ENCODE peak calls at places on chromosomes 4 and X, in nine cellular contexts. Z is HepG2; R is pancreas; M is ascending aorta; H is CD8-positive, alpha-beta T cell; W is hepatocyte; G is Peyer's patch; X is fibroblast of lung; I is sigmoid colon. N is an unnamed sample. For H3K27me3, the result is how much of the 10 kb centered on the place peaks cover.

GRCh38 chrX:13059676-13060499 is 15.5 kb upstream of the FAM9C start:
- DNase-seq in I (no peak), W (peak), M (no peak), G (no peak), H (no peak), Z (no peak), X (peak), R (peak), N (peak)

GRCh38 chr4:152206646-152207435 is 329.1 kb downstream of the FBXW7 start:
- DNase-seq in W (no peak), R (no peak), M (no peak), G (no peak), I (no peak), X (peak), H (no peak), Z (no peak), N (no peak)

GRCh38 chrX:100368167-100368566 is 41.9 kb downstream of the PCDH19 start:
- DNase-seq in H (no peak), Z (peak), W (peak), R (no peak), X (no peak), I (no peak), G (no peak), M (no peak), N (peak)

GRCh38 chr4:62797221-62797620 is 1597.1 kb downstream of the ADGRL3 start:
- DNase-seq in M (no peak), W (no peak), X (peak), I (no peak), Z (no peak), R (no peak), G (no peak), H (no peak), N (no peak)

GRCh38 chr4:97866821-97867556 is 276.3 kb downstream of the STPG2 start:
- DNase-seq in R (peak), Z (no peak), M (no peak), H (no peak), G (no peak), W (no peak), X (no peak), I (no peak), N (no peak)

GRCh38 chr4:182808673-182809416 is 108.3 kb downstream of the DCTD start:
- DNase-seq in I (no peak), H (peak), X (peak), Z (no peak), W (no peak), G (no peak), M (no peak), R (no peak), N (peak)

GRCh38 chrX:17170973-17171372 is 204.0 kb upstream of the NHS start:
- DNase-seq in G (no peak), W (peak), R (no peak), H (no peak), I (no peak), M (no peak), X (no peak), Z (no peak), N (no peak)

GRCh38 chrX:39309721-39310152 is 508.5 kb downstream of the MID1IP1 start:
- DNase-seq in M (no peak), W (peak), X (peak), R (no peak), I (no peak), G (peak), Z (no peak), H (peak), N (no peak)

GRCh38 chr4:61938250-61938846 is 738.2 kb downstream of the ADGRL3 start:
- DNase-seq in I (no peak), M (no peak), X (no peak), R (no peak), W (no peak), G (no peak), Z (no peak), H (no peak), N (no peak)

GRCh38 chr4:38856524-38857337 is at the start of gene TLR6:
- DNase-seq in I (no peak), X (peak), H (peak), W (peak), M (no peak), R (peak), Z (peak), G (peak), N (peak)

GRCh38 chr4:6560416-6561172 is 14.4 kb upstream of the MAN2B2 start:
- DNase-seq in W (no peak), X (peak), I (no peak), Z (no peak), M (no peak), G (no peak), R (no peak), H (no peak), N (peak)

GRCh38 chrX:49282647-49283011 is 13.0 kb downstream of the PPP1R3F start:
- DNase-seq in M (no peak), I (peak), G (peak), X (peak), W (peak), R (no peak), H (no peak), Z (no peak), N (peak)

GRCh38 chr4:128776794-128777216 is 32.7 kb upstream of the JADE1 start:
- DNase-seq in G (peak), X (peak), M (no peak), Z (no peak), R (peak), W (peak), I (peak), H (no peak), N (peak)

GRCh38 chr4:15434086-15434485 is 6.3 kb downstream of the C1QTNF7 start:
- DNase-seq in I (no peak), X (no peak), M (no peak), G (no peak), R (no peak), W (no peak), Z (no peak), H (no peak), N (peak)

GRCh38 chr4:25817059-25817681 is 45.6 kb downstream of the SEL1L3 start:
- DNase-seq in Z (no peak), W (no peak), I (no peak), M (no peak), G (no peak), X (peak), R (no peak), H (no peak), N (peak)

GRCh38 chr4:184136525-184136924 is 81.1 kb downstream of the ENPP6 start:
- DNase-seq in G (no peak), W (no peak), Z (no peak), R (no peak), I (no peak), H (no peak), M (no peak), X (no peak), N (no peak)
- TF ChIP-seq CTCF in G (no peak), W (no peak), Z (no peak), R (no peak), I (no peak), H (no peak), M (no peak), X (no peak), N (no peak)

GRCh38 chrX:20263474-20263873 is 3.2 kb downstream of the RPS6KA3 start:
- DNase-seq in M (no peak), Z (no peak), H (no peak), G (no peak), R (no peak), W (no peak), X (peak), I (no peak), N (peak)
- H3K4me3 ChIP-seq in M (no peak), Z (peak), H (peak), G (no peak), R (no peak), W (no peak), X (no peak), I (no peak), N (no peak)

GRCh38 chr4:155494037-155494718 is 117.4 kb upstream of the MAP9 start:
- DNase-seq in Z (no peak), I (no peak), X (no peak), G (no peak), R (no peak), W (no peak), H (no peak), M (no peak), N (no peak)

GRCh38 chr4:155491336-155492131 is 114.8 kb upstream of the MAP9 start:
- DNase-seq in W (no peak), Z (no peak), R (no peak), M (no peak), I (no peak), H (no peak), G (no peak), X (peak), N (no peak)

GRCh38 chr4:155497306-155497705 is 120.5 kb upstream of the MAP9 start:
- DNase-seq in M (no peak), G (no peak), R (no peak), X (no peak), W (no peak), Z (no peak), H (no peak), I (no peak), N (no peak)

GRCh38 chr4:155496294-155496626 is 119.5 kb upstream of the MAP9 start:
- DNase-seq in R (no peak), G (no peak), W (no peak), M (no peak), I (no peak), Z (no peak), X (no peak), H (no peak), N (no peak)

DNA sequence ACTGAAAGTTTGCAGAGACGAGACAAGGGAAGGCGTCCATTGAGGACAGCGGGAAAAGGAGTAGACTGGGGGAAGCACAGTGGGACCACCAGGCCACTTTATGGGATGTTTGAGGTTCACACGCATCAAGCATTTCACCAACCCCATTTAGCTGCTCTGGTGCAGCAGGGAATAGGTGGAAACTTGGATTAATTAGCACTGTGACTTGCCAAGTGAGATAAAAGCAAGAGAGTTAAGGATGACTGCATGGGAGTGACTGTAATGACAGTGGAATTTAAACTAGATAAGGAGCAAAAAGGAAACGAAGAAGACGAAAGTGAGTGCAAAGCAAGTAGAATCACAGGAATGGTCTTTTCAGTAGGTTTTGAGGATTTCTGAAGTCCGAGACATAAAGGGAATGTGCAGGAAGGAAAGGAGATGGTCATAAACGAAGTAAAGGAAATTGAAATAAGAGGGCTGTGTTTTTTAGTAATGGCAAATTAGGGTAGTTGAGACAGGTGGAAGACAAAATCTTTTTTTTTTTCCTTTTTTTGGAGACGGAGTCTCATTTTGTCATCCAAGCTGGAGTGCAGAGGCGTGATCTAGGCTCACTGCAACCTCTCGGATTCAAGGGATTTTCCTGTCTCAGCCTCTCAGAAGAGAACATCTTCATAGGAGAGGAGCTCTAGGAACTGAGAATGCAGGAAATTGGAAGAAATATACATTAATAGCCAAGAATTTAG is 119.0 kb upstream of the MAP9 start:
- DNase-seq in M (no peak), X (peak), Z (no peak), G (no peak), W (no peak), I (no peak), H (no peak), R (no peak), N (no peak)
- H3K27me3 ChIP-seq in M (under half), X (under half), Z (under half), G (under half), W (under half), I (under half), H (under half), R (under half), N (under half)

GRCh38 chrX:131826572-131826971 is 196.5 kb upstream of the STK26 start:
- DNase-seq in W (no peak), M (no peak), X (no peak), R (no peak), H (no peak), Z (no peak), G (no peak), I (no peak), N (no peak)

GRCh38 chrX:131828482-131828881 is 194.6 kb upstream of the STK26 start:
- DNase-seq in H (no peak), X (no peak), M (no peak), I (no peak), G (no peak), W (no peak), Z (no peak), R (no peak), N (no peak)

GRCh38 chrX:131830400-131831184 is 192.5 kb upstream of the STK26 start:
- DNase-seq in M (no peak), R (peak), G (peak), X (peak), Z (peak), W (peak), I (peak), H (no peak), N (peak)

GRCh38 chrX:131831185-131831520 is 191.9 kb upstream of the STK26 start:
- DNase-seq in I (no peak), X (no peak), Z (no peak), W (no peak), G (no peak), M (no peak), R (no peak), H (no peak), N (no peak)

GRCh38 chrX:131827935-131828334 is 195.2 kb upstream of the STK26 start:
- DNase-seq in R (no peak), I (no peak), M (no peak), X (no peak), H (no peak), W (no peak), Z (no peak), G (no peak), N (no peak)
- TF ChIP-seq CTCF in R (no peak), I (no peak), M (no peak), X (no peak), H (no peak), W (no peak), Z (peak), G (no peak), N (no peak)

GRCh38 chr4:164379694-164380093 is 374.2 kb upstream of the SMIM31 start:
- DNase-seq in W (no peak), X (no peak), G (no peak), Z (no peak), I (no peak), R (no peak), M (no peak), H (no peak), N (peak)

GRCh38 chr4:164381859-164382258 is 372.1 kb upstream of the SMIM31 start:
- DNase-seq in W (no peak), R (no peak), H (no peak), Z (no peak), I (no peak), M (no peak), G (no peak), X (no peak), N (no peak)

GRCh38 chr4:164384416-164384815 is 369.5 kb upstream of the SMIM31 start:
- DNase-seq in H (no peak), M (no peak), R (no peak), Z (no peak), W (no peak), X (no peak), G (no peak), I (no peak), N (no peak)

DNA sequence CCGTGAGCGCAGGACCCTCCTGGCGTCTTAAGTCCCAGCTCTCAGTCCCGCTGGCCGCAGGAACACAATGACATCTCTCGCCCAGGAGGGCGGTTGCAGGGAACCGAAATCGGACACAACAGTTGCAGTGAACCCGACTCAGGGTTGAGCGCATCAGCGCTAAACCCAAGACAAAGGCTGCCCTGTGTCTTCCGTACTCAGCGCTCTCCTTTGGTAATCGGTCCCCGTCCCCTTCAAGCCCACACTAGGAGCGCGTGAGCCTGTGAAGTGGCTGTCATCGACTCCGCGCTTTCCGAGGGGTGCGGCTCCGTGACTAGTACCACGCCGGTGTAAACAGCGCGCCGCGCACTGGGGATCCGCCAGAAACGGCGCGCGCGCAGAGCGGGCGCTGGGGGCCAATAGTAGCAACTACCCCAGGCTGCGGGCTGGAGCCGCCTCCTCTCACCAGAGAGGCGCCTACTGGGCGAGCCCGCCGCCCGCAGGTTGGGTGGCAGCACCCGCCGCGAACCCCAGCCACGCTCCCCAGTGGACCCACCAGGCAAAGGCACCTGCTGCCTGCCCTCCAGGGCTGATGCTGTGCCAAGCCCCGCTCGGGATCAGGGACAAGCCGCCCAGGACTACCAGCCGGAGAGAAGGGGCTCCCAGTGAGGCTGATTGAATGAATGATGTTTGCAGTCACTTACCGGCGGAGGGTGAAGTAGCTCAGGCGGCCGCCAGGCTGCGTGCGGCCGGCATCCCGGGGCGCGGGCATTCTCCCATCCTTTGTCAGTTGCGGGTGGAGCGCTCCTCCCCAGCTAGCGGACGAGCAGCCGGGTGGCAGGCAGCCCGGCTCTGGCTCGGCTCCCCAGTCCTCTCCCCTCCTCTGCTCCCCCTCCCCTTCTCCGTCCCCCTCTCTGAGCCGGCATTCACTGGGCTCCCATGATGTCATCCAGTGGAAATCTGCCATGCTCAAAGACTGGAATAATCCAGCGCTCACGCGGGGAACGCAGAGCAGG is 370.4 kb upstream of the SMIM31 start:
- DNase-seq in R (no peak), Z (no peak), H (no peak), M (no peak), G (no peak), I (peak), X (peak), W (peak), N (peak)
- H3K4me3 ChIP-seq in R (peak), Z (no peak), H (no peak), M (peak), G (no peak), I (peak), X (peak), W (peak), N (peak)

GRCh38 chr4:185015108-185015507 is 3.2 kb upstream of the HELT start:
- DNase-seq in R (no peak), X (no peak), H (no peak), I (no peak), M (no peak), W (no peak), Z (no peak), G (no peak), N (no peak)
- H3K27me3 ChIP-seq in R (under half), X (under half), H (under half), I (half or more), M (under half), W (half or more), Z (under half), G (under half), N (under half)